ENCODE peak calls at places on chromosomes 1 and 21, in seven cellular contexts. Y, Q, L, H, D, I and O are unnamed samples.
A peak's percentile ranks its signal among the peaks of the same experiment; 100 is the strongest.

GRCh38 chr1:53919675-53920066 is 25.7 kb downstream of the DIO1 start:
- DNase-seq in Y (peak; percentile 21), Q (peak; percentile 34), L (no peak), H (no peak), D (no peak), I (no peak), O (no peak)

GRCh38 chr1:97647776-97648175 is 273.1 kb downstream of the DPYD start:
- DNase-seq in Y (no peak), Q (no peak), L (peak; percentile 44), H (no peak), D (no peak), I (no peak), O (no peak)

GRCh38 chr1:93605026-93605425 is 76.6 kb downstream of the BCAR3 start:
- DNase-seq in Y (no peak), Q (no peak), L (no peak), H (no peak), D (no peak), I (no peak), O (no peak)

GRCh38 chr1:39116868-39117728 is 87.4 kb upstream of the MACF1 start:
- DNase-seq in Y (peak; percentile 49), Q (no peak), L (no peak), H (no peak), D (no peak), I (no peak), O (no peak)

GRCh38 chr21:43289966-43290365 is 121.2 kb downstream of the CRYAA start:
- DNase-seq in Y (no peak), Q (no peak), L (no peak), H (no peak), D (no peak), I (no peak), O (no peak)

GRCh38 chr1:72282271-72282656 is at the start of gene NEGR1:
- DNase-seq in Y (peak; percentile 62), Q (no peak), L (peak; percentile 40), H (peak; percentile 49), D (peak; percentile 22), I (peak; percentile 59), O (peak; percentile 74)

GRCh38 chr21:27564684-27565280 is 597.9 kb upstream of the ADAMTS5 start:
- DNase-seq in Y (peak; percentile 84), Q (peak; percentile 53), L (peak; percentile 63), H (peak; percentile 44), D (peak; percentile 25), I (no peak), O (peak; percentile 44)

GRCh38 chr1:84668185-84668584 is 22.1 kb downstream of the SSX2IP start:
- DNase-seq in Y (no peak), Q (no peak), L (no peak), H (no peak), D (no peak), I (no peak), O (no peak)

GRCh38 chr1:31479801-31480200 is 66.8 kb downstream of the SERINC2 start:
- DNase-seq in Y (no peak), Q (no peak), L (no peak), H (no peak), D (no peak), I (no peak), O (no peak)

GRCh38 chr21:18991846-18992245 is 588.3 kb upstream of the TMPRSS15 start:
- DNase-seq in Y (no peak), Q (no peak), L (no peak), H (no peak), D (no peak), I (no peak), O (no peak)

GRCh38 chr21:46325073-46325912 is 1.3 kb downstream of the PCNT start:
- DNase-seq in Y (peak; percentile 24), Q (peak; percentile 58), L (no peak), H (peak; percentile 28), D (peak; percentile 45), I (peak; percentile 30), O (peak; percentile 38)

GRCh38 chr1:11925938-11926292 is 312 bp downstream of the KIAA2013 start:
- DNase-seq in Y (no peak), Q (no peak), L (no peak), H (no peak), D (no peak), I (no peak), O (no peak)

GRCh38 chr1:226646026-226646869 is 92.8 kb downstream of the ITPKB start:
- DNase-seq in Y (no peak), Q (no peak), L (no peak), H (peak; percentile 74), D (no peak), I (no peak), O (no peak)

GRCh38 chr1:23726669-23727068 is 16.6 kb upstream of the ELOA start:
- DNase-seq in Y (no peak), Q (no peak), L (no peak), H (no peak), D (no peak), I (no peak), O (no peak)

GRCh38 chr21:38244407-38244787 is 12.4 kb upstream of the KCNJ15 start:
- DNase-seq in Y (no peak), Q (no peak), L (no peak), H (no peak), D (no peak), I (no peak), O (no peak)

GRCh38 chr1:115426271-115426771 is 88.3 kb upstream of the NGF start:
- DNase-seq in Y (peak; percentile 85), Q (peak; percentile 61), L (no peak), H (peak; percentile 42), D (no peak), I (no peak), O (no peak)

GRCh38 chr21:45431781-45432572 is 27.0 kb downstream of the COL18A1 start:
- DNase-seq in Y (no peak), Q (no peak), L (no peak), H (no peak), D (no peak), I (no peak), O (no peak)

GRCh38 chr1:218575856-218576255 is 230.7 kb downstream of the TGFB2 start:
- DNase-seq in Y (no peak), Q (no peak), L (no peak), H (no peak), D (no peak), I (no peak), O (no peak)

GRCh38 chr1:24946861-24947658 is 17.0 kb upstream of the RUNX3 start:
- DNase-seq in Y (peak; percentile 55), Q (no peak), L (no peak), H (no peak), D (no peak), I (no peak), O (no peak)

GRCh38 chr1:222697858-222698257 is 14.4 kb downstream of the AIDA start:
- DNase-seq in Y (no peak), Q (no peak), L (peak; percentile 14), H (no peak), D (no peak), I (no peak), O (no peak)

GRCh38 chr1:32500387-32501209 is 35.7 kb downstream of the ZBTB8B start:
- DNase-seq in Y (no peak), Q (peak; percentile 56), L (peak; percentile 23), H (peak; percentile 64), D (peak; percentile 50), I (peak; percentile 65), O (peak; percentile 62)

GRCh38 chr1:54919367-54920359 is 32.7 kb upstream of the DHCR24 start:
- DNase-seq in Y (no peak), Q (no peak), L (no peak), H (no peak), D (no peak), I (no peak), O (no peak)

GRCh38 chr1:10785855-10786638 is 10.4 kb downstream of the CASZ1 start:
- DNase-seq in Y (no peak), Q (no peak), L (no peak), H (no peak), D (no peak), I (no peak), O (no peak)